ENCODE peak calls at places on chromosome 11, in seven cellular contexts. C is ovary, O is upper lobe of left lung, D is left ventricle myocardium inferior, L is mammary epithelial cell, N is Peyer's patch, I is heart left ventricle. X is an unnamed sample.

GRCh38 chr11:64580387-64580786 is 10.6 kb upstream of the SLC22A12 start:
- DNase-seq in C (peak; percentile 35), O (no peak), D (no peak), L (no peak), N (no peak), I (no peak), X (no peak)

GRCh38 chr11:86990520-86990919 is 35.3 kb upstream of the FZD4 start:
- DNase-seq in C (no peak), O (no peak), D (no peak), L (peak; percentile 83), N (no peak), I (no peak), X (no peak)

GRCh38 chr11:61113209-61113608 is 10.9 kb downstream of the CD5 start:
- DNase-seq in C (no peak), O (no peak), D (no peak), L (no peak), N (no peak), I (no peak), X (no peak)

GRCh38 chr11:14835491-14836105 is 56.4 kb downstream of the CYP2R1 start:
- DNase-seq in C (no peak), O (no peak), D (no peak), L (no peak), N (no peak), I (no peak), X (no peak)

GRCh38 chr11:62044639-62045121 is 77.2 kb upstream of the FTH1 start:
- DNase-seq in C (no peak), O (no peak), D (no peak), L (peak; percentile 35), N (no peak), I (no peak), X (no peak)

GRCh38 chr11:12693075-12693473 is 18.9 kb downstream of the TEAD1 start:
- DNase-seq in C (no peak), O (no peak), D (no peak), L (no peak), N (no peak), I (no peak), X (no peak)

GRCh38 chr11:26087095-26087935 is 244.6 kb upstream of the ANO3 start:
- DNase-seq in C (no peak), O (no peak), D (no peak), L (no peak), N (peak; percentile 17), I (no peak), X (no peak)

GRCh38 chr11:96314326-96315050 is 28.5 kb downstream of the MAML2 start:
- DNase-seq in C (no peak), O (no peak), D (peak; percentile 25), L (peak; percentile 49), N (no peak), I (no peak), X (no peak)

GRCh38 chr11:132028380-132029240 is 658.2 kb downstream of the NTM start:
- DNase-seq in C (no peak), O (no peak), D (peak; percentile 28), L (no peak), N (no peak), I (no peak), X (no peak)

GRCh38 chr11:47433991-47434786 is 8.0 kb upstream of the PSMC3 start:
- DNase-seq in C (peak; percentile 76), O (no peak), D (no peak), L (no peak), N (no peak), I (no peak), X (no peak)

GRCh38 chr11:64245401-64245796 is 1.3 kb downstream of the PPP1R14B start:
- DNase-seq in C (peak; percentile 70), O (no peak), D (no peak), L (no peak), N (peak; percentile 82), I (peak; percentile 66), X (no peak)

GRCh38 chr11:104361975-104362374 is 198.0 kb upstream of the PDGFD start:
- DNase-seq in C (no peak), O (no peak), D (no peak), L (no peak), N (no peak), I (no peak), X (no peak)

GRCh38 chr11:65390099-65390941 is 3.9 kb downstream of the FRMD8 start:
- DNase-seq in C (no peak), O (no peak), D (no peak), L (peak; percentile 30), N (no peak), I (no peak), X (no peak)

GRCh38 chr11:48088682-48089050 is 108.3 kb downstream of the PTPRJ start:
- DNase-seq in C (no peak), O (no peak), D (no peak), L (no peak), N (no peak), I (no peak), X (no peak)

GRCh38 chr11:123504401-123504800 is 74.3 kb downstream of the GRAMD1B start:
- DNase-seq in C (no peak), O (no peak), D (no peak), L (no peak), N (no peak), I (no peak), X (no peak)

GRCh38 chr11:72352859-72353551 is 81.3 kb downstream of the CLPB start:
- DNase-seq in C (no peak), O (no peak), D (no peak), L (peak; percentile 10), N (no peak), I (no peak), X (peak; percentile 67)

GRCh38 chr11:72823105-72823804 is 9.0 kb downstream of the ATG16L2 start:
- DNase-seq in C (peak; percentile 47), O (no peak), D (no peak), L (no peak), N (no peak), I (no peak), X (no peak)

DNA sequence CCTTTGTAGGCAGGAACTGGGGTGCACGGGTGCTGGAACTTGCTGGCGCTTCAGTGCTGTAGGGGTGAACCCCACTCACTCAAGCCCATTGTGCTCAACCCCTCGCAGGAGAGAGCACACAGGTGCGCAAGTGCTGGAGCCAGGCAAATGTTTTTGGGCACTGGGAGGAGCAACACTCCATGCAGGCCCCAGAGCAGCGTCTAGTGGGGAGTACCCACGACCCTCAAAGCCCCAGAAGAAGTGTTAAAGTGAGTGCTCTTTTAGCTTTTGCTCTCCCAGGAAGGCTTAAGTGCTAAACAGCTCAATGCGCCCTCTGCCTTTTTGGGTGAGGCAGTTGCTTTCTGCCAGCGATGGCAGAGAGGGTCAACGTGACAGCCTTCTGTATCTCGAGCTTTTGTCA is 282.2 kb upstream of the ARHGAP42 start:
- DNase-seq in C (no peak), O (no peak), D (no peak), L (no peak), N (no peak), I (no peak), X (no peak)
- H3K9me3 ChIP-seq in C (no peaks in the 10 kb centered on the region), O (no peaks in the 10 kb centered on the region), D (peaks cover 23% of the 10 kb centered on the region), L (no peaks in the 10 kb centered on the region), N (no peaks in the 10 kb centered on the region), I (no peaks in the 10 kb centered on the region), X (peaks cover 8% of the 10 kb centered on the region)

DNA sequence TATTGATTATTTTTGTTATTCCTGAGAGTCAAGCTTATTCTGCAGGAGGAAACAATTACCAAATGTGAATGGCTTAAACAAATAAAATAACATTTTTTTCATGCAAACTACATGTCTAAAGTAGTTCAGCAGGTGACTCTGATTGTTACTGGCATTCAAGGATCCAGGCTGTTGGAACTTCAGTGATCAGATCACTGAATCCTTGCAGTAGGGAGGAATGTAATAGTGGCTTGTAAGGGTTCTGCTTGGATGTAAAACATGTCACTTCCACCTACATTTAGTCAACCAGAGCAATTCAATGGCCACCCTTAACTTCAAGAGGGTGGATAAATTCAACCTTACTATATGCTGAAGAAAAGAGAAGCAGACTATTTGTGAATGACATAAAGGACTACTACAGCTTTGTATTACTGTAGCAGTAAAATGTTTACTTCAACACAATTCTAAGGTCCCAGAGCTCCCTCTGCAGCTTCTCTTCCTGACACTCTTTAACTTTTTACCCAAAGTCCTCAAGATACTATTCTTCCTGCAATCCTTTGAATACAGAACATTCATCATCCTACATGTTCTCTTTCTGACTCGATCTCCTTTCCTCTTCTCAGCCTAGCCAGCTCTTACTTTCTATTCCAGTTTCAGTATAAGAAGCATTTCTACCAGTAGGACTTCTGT is 284.0 kb downstream of the LRRC4C start:
- DNase-seq in C (no peak), O (no peak), D (no peak), L (peak; percentile 8), N (no peak), I (no peak), X (no peak)
- H3K9me3 ChIP-seq in C (no peaks in the 10 kb centered on the region), O (no peaks in the 10 kb centered on the region), D (no peaks in the 10 kb centered on the region), L (no peaks in the 10 kb centered on the region), N (no peaks in the 10 kb centered on the region), I (no peaks in the 10 kb centered on the region), X (peaks cover 11% of the 10 kb centered on the region)

GRCh38 chr11:70918242-70918641 is 334.1 kb downstream of the SHANK2 start:
- DNase-seq in C (no peak), O (no peak), D (no peak), L (no peak), N (no peak), I (no peak), X (no peak)

GRCh38 chr11:70926543-70926942 is 325.8 kb downstream of the SHANK2 start:
- DNase-seq in C (no peak), O (no peak), D (no peak), L (no peak), N (no peak), I (no peak), X (no peak)

GRCh38 chr11:70925238-70925637 is 327.1 kb downstream of the SHANK2 start:
- DNase-seq in C (no peak), O (no peak), D (no peak), L (no peak), N (no peak), I (no peak), X (no peak)

GRCh38 chr11:70924108-70924507 is 328.3 kb downstream of the SHANK2 start:
- DNase-seq in C (no peak), O (no peak), D (no peak), L (no peak), N (no peak), I (no peak), X (no peak)

GRCh38 chr11:70921804-70922203 is 330.6 kb downstream of the SHANK2 start:
- DNase-seq in C (no peak), O (no peak), D (no peak), L (no peak), N (no peak), I (no peak), X (no peak)
- H3K9me3 ChIP-seq in C (no peaks in the 10 kb centered on the region), O (peaks cover 18% of the 10 kb centered on the region), D (peaks cover 61% of the 10 kb centered on the region), L (peaks cover 15% of the 10 kb centered on the region), N (peaks cover 13% of the 10 kb centered on the region), I (peaks cover 3% of the 10 kb centered on the region), X (peaks cover 45% of the 10 kb centered on the region)

DNA sequence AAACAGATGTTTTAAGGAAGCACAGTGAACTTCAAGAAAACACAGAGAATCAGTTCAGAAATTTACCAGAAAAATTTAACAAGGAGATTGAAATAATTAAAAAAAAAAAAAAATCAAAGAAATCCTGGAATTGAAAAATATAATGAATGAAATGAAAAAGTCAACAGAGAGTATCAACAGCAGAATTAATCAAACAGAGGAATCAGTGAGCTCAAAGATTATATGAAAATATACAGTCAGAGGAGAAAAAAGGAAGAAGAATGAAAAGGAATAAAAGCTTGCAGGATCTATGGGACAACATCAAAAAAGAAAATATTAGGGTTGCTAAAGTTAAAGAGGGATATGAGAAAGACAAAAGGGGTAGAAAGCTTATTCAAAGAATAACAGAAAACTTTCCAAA is 82.3 kb downstream of the XRRA1 start:
- DNase-seq in C (no peak), O (no peak), D (no peak), L (no peak), N (no peak), I (no peak), X (no peak)
- H3K9me3 ChIP-seq in C (peaks cover 6% of the 10 kb centered on the region), O (peaks cover 53% of the 10 kb centered on the region), D (peaks cover 83% of the 10 kb centered on the region), L (peaks cover 11% of the 10 kb centered on the region), N (peaks cover 58% of the 10 kb centered on the region), I (peaks cover 17% of the 10 kb centered on the region), X (peaks cover 43% of the 10 kb centered on the region)

X was measured in AG04450.